ENCODE peak calls at places on chromosomes 3 and 15, in five cellular contexts. One of them, this sample, is unnamed.

GRCh38 chr3:152574461-152575079 is 260.4 kb upstream of the P2RY1 start:
- DNase-seq in Panc1: peak
- DNase-seq in stimulated activated naive CD8-positive, alpha-beta T cell treated with anti-CD3 and anti-CD28 coated beads, Interleukin-15, amount 100 ng/mL, for 72 hours: peak
- DNase-seq in neuronal stem cell: peak
- DNase-seq in stimulated activated naive B cell treated with anti-CD40 and anti-IgM and Interleukin-4, amounts not matched to agents 10 μg/mL and 1 μg/mL and 100 μg/mL, for 72 hours: peak
- DNase-seq in this sample: no peak

GRCh38 chr3:148796799-148797198 is 30.8 kb upstream of the CPB1 start:
- DNase-seq in stimulated activated naive CD8-positive, alpha-beta T cell treated with anti-CD3 and anti-CD28 coated beads, Interleukin-15, amount 100 ng/mL, for 72 hours: no peak
- DNase-seq in Panc1: no peak
- DNase-seq in stimulated activated naive B cell treated with anti-CD40 and anti-IgM and Interleukin-4, amounts not matched to agents 10 μg/mL and 1 μg/mL and 100 μg/mL, for 72 hours: no peak
- DNase-seq in neuronal stem cell: no peak
- DNase-seq in this sample: no peak

GRCh38 chr3:44039006-44039405 is 202.7 kb upstream of the TOPAZ1 start:
- DNase-seq in Panc1: no peak
- DNase-seq in stimulated activated naive CD8-positive, alpha-beta T cell treated with anti-CD3 and anti-CD28 coated beads, Interleukin-15, amount 100 ng/mL, for 72 hours: no peak
- DNase-seq in stimulated activated naive B cell treated with anti-CD40 and anti-IgM and Interleukin-4, amounts not matched to agents 10 μg/mL and 1 μg/mL and 100 μg/mL, for 72 hours: no peak
- DNase-seq in neuronal stem cell: no peak
- DNase-seq in this sample: no peak

GRCh38 chr3:23701711-23702110 is 104.0 kb upstream of the UBE2E1 start:
- DNase-seq in neuronal stem cell: no peak
- DNase-seq in Panc1: no peak
- DNase-seq in stimulated activated naive B cell treated with anti-CD40 and anti-IgM and Interleukin-4, amounts not matched to agents 10 μg/mL and 1 μg/mL and 100 μg/mL, for 72 hours: no peak
- DNase-seq in stimulated activated naive CD8-positive, alpha-beta T cell treated with anti-CD3 and anti-CD28 coated beads, Interleukin-15, amount 100 ng/mL, for 72 hours: no peak
- DNase-seq in this sample: no peak

GRCh38 chr3:136428167-136428566 is 178.0 kb downstream of the PCCB start:
- DNase-seq in neuronal stem cell: no peak
- DNase-seq in stimulated activated naive B cell treated with anti-CD40 and anti-IgM and Interleukin-4, amounts not matched to agents 10 μg/mL and 1 μg/mL and 100 μg/mL, for 72 hours: no peak
- DNase-seq in Panc1: no peak
- DNase-seq in stimulated activated naive CD8-positive, alpha-beta T cell treated with anti-CD3 and anti-CD28 coated beads, Interleukin-15, amount 100 ng/mL, for 72 hours: no peak
- DNase-seq in this sample: no peak

GRCh38 chr3:25404569-25404968 is 23.5 kb upstream of the RARB start:
- DNase-seq in Panc1: no peak
- DNase-seq in stimulated activated naive CD8-positive, alpha-beta T cell treated with anti-CD3 and anti-CD28 coated beads, Interleukin-15, amount 100 ng/mL, for 72 hours: no peak
- DNase-seq in neuronal stem cell: no peak
- DNase-seq in stimulated activated naive B cell treated with anti-CD40 and anti-IgM and Interleukin-4, amounts not matched to agents 10 μg/mL and 1 μg/mL and 100 μg/mL, for 72 hours: no peak
- DNase-seq in this sample: no peak

GRCh38 chr3:64900916-64901903 is 213.4 kb upstream of the ADAMTS9 start:
- DNase-seq in stimulated activated naive B cell treated with anti-CD40 and anti-IgM and Interleukin-4, amounts not matched to agents 10 μg/mL and 1 μg/mL and 100 μg/mL, for 72 hours: no peak
- DNase-seq in neuronal stem cell: no peak
- DNase-seq in Panc1: no peak
- DNase-seq in stimulated activated naive CD8-positive, alpha-beta T cell treated with anti-CD3 and anti-CD28 coated beads, Interleukin-15, amount 100 ng/mL, for 72 hours: no peak
- DNase-seq in this sample: no peak

GRCh38 chr15:46917853-46918252 is 799.5 kb upstream of the SEMA6D start:
- DNase-seq in stimulated activated naive B cell treated with anti-CD40 and anti-IgM and Interleukin-4, amounts not matched to agents 10 μg/mL and 1 μg/mL and 100 μg/mL, for 72 hours: no peak
- DNase-seq in neuronal stem cell: no peak
- DNase-seq in stimulated activated naive CD8-positive, alpha-beta T cell treated with anti-CD3 and anti-CD28 coated beads, Interleukin-15, amount 100 ng/mL, for 72 hours: no peak
- DNase-seq in Panc1: no peak
- DNase-seq in this sample: no peak

GRCh38 chr3:46270474-46270873 is 28.2 kb downstream of the CCR3 start:
- DNase-seq in stimulated activated naive B cell treated with anti-CD40 and anti-IgM and Interleukin-4, amounts not matched to agents 10 μg/mL and 1 μg/mL and 100 μg/mL, for 72 hours: no peak
- DNase-seq in neuronal stem cell: no peak
- DNase-seq in Panc1: no peak
- DNase-seq in stimulated activated naive CD8-positive, alpha-beta T cell treated with anti-CD3 and anti-CD28 coated beads, Interleukin-15, amount 100 ng/mL, for 72 hours: no peak
- DNase-seq in this sample: no peak

GRCh38 chr3:53718462-53718861 is 127.8 kb downstream of the CHDH start:
- DNase-seq in Panc1: no peak
- DNase-seq in stimulated activated naive CD8-positive, alpha-beta T cell treated with anti-CD3 and anti-CD28 coated beads, Interleukin-15, amount 100 ng/mL, for 72 hours: no peak
- DNase-seq in neuronal stem cell: no peak
- DNase-seq in stimulated activated naive B cell treated with anti-CD40 and anti-IgM and Interleukin-4, amounts not matched to agents 10 μg/mL and 1 μg/mL and 100 μg/mL, for 72 hours: no peak
- DNase-seq in this sample: no peak

GRCh38 chr3:185200639-185201038 is 47.8 kb upstream of the C3orf70 start:
- DNase-seq in Panc1: no peak
- DNase-seq in neuronal stem cell: no peak
- DNase-seq in stimulated activated naive CD8-positive, alpha-beta T cell treated with anti-CD3 and anti-CD28 coated beads, Interleukin-15, amount 100 ng/mL, for 72 hours: no peak
- DNase-seq in stimulated activated naive B cell treated with anti-CD40 and anti-IgM and Interleukin-4, amounts not matched to agents 10 μg/mL and 1 μg/mL and 100 μg/mL, for 72 hours: no peak
- DNase-seq in this sample: no peak

GRCh38 chr3:88057650-88058321 is 1.0 kb downstream of the CGGBP1 start:
- DNase-seq in stimulated activated naive CD8-positive, alpha-beta T cell treated with anti-CD3 and anti-CD28 coated beads, Interleukin-15, amount 100 ng/mL, for 72 hours: no peak
- DNase-seq in Panc1: no peak
- DNase-seq in neuronal stem cell: peak
- DNase-seq in stimulated activated naive B cell treated with anti-CD40 and anti-IgM and Interleukin-4, amounts not matched to agents 10 μg/mL and 1 μg/mL and 100 μg/mL, for 72 hours: no peak
- DNase-seq in this sample: no peak

GRCh38 chr15:78384651-78385050 is 44.5 kb downstream of the CRABP1 start:
- DNase-seq in neuronal stem cell: no peak
- DNase-seq in stimulated activated naive B cell treated with anti-CD40 and anti-IgM and Interleukin-4, amounts not matched to agents 10 μg/mL and 1 μg/mL and 100 μg/mL, for 72 hours: no peak
- DNase-seq in Panc1: no peak
- DNase-seq in stimulated activated naive CD8-positive, alpha-beta T cell treated with anti-CD3 and anti-CD28 coated beads, Interleukin-15, amount 100 ng/mL, for 72 hours: no peak
- DNase-seq in this sample: no peak

GRCh38 chr15:37019479-37020433 is 80.6 kb downstream of the MEIS2 start:
- DNase-seq in stimulated activated naive B cell treated with anti-CD40 and anti-IgM and Interleukin-4, amounts not matched to agents 10 μg/mL and 1 μg/mL and 100 μg/mL, for 72 hours: no peak
- DNase-seq in Panc1: no peak
- DNase-seq in stimulated activated naive CD8-positive, alpha-beta T cell treated with anti-CD3 and anti-CD28 coated beads, Interleukin-15, amount 100 ng/mL, for 72 hours: no peak
- DNase-seq in neuronal stem cell: no peak
- DNase-seq in this sample: no peak

GRCh38 chr3:184134746-184135148 is 411 bp upstream of the EIF2B5 start:
- DNase-seq in Panc1: no peak
- DNase-seq in neuronal stem cell: peak
- DNase-seq in stimulated activated naive B cell treated with anti-CD40 and anti-IgM and Interleukin-4, amounts not matched to agents 10 μg/mL and 1 μg/mL and 100 μg/mL, for 72 hours: no peak
- DNase-seq in stimulated activated naive CD8-positive, alpha-beta T cell treated with anti-CD3 and anti-CD28 coated beads, Interleukin-15, amount 100 ng/mL, for 72 hours: no peak
- DNase-seq in this sample: no peak

GRCh38 chr3:182618981-182619591 is 174.2 kb upstream of the ATP11B start:
- DNase-seq in stimulated activated naive CD8-positive, alpha-beta T cell treated with anti-CD3 and anti-CD28 coated beads, Interleukin-15, amount 100 ng/mL, for 72 hours: no peak
- DNase-seq in stimulated activated naive B cell treated with anti-CD40 and anti-IgM and Interleukin-4, amounts not matched to agents 10 μg/mL and 1 μg/mL and 100 μg/mL, for 72 hours: no peak
- DNase-seq in neuronal stem cell: no peak
- DNase-seq in Panc1: no peak
- DNase-seq in this sample: no peak

GRCh38 chr3:59685432-59685831 is 635.6 kb upstream of the CFAP20DC start:
- DNase-seq in neuronal stem cell: no peak
- DNase-seq in stimulated activated naive B cell treated with anti-CD40 and anti-IgM and Interleukin-4, amounts not matched to agents 10 μg/mL and 1 μg/mL and 100 μg/mL, for 72 hours: no peak
- DNase-seq in stimulated activated naive CD8-positive, alpha-beta T cell treated with anti-CD3 and anti-CD28 coated beads, Interleukin-15, amount 100 ng/mL, for 72 hours: no peak
- DNase-seq in Panc1: no peak
- DNase-seq in this sample: no peak